ENCODE peak calls at places on chromosomes 3 and 15, in nine cellular contexts. A is B cell; N is EH; R is adipocyte; U is ELF-1; T is T1000; Y is pancreas; K is lung microvascular endothelial cell; O is activated T-helper 1 cell treated with anti-CD3 and anti-CD28 coated beads, Interleukin-2, amount 50 U/mL, for 16 hours. W is an unnamed sample.

GRCh38 chr15:25743160-25743908 is 119.8 kb downstream of the ATP10A start:
- DNase-seq in A (no peak), N (no peak), R (no peak), U (no peak), T (no peak), Y (no peak), K (no peak), O (no peak), W (no peak)

GRCh38 chr3:120637836-120638559 is 41.9 kb downstream of the NDUFB4 start:
- DNase-seq in A (no peak), N (no peak), R (no peak), U (no peak), T (no peak), Y (no peak), K (no peak), O (no peak), W (no peak)

GRCh38 chr15:68995754-68996141 is 18.7 kb upstream of the NOX5 start:
- DNase-seq in A (no peak), N (no peak), R (no peak), U (no peak), T (no peak), Y (no peak), K (no peak), O (no peak), W (no peak)

GRCh38 chr3:124545891-124546290 is 184.4 kb upstream of the UMPS start:
- DNase-seq in A (no peak), N (no peak), R (no peak), U (no peak), T (no peak), Y (no peak), K (no peak), O (no peak), W (no peak)

GRCh38 chr3:145767909-145768308 is 393.1 kb downstream of the PLOD2 start:
- DNase-seq in A (no peak), N (no peak), R (peak), U (no peak), T (no peak), Y (no peak), K (peak), O (no peak), W (no peak)

GRCh38 chr15:78216276-78217229 is 17.8 kb downstream of the ACSBG1 start:
- DNase-seq in A (no peak), N (peak), R (peak), U (no peak), T (no peak), Y (peak), K (no peak), O (no peak), W (no peak)

GRCh38 chr3:65751123-65751700 is 287.5 kb downstream of the MAGI1 start:
- DNase-seq in A (peak), N (peak), R (peak), U (peak), T (no peak), Y (peak), K (peak), O (no peak), W (no peak)

GRCh38 chr3:3666664-3667063 is 132.6 kb upstream of the LRRN1 start:
- DNase-seq in A (peak), N (no peak), R (no peak), U (no peak), T (no peak), Y (no peak), K (no peak), O (no peak), W (peak)

GRCh38 chr3:106566277-106566676 is 697.5 kb upstream of the CBLB start:
- DNase-seq in A (peak), N (no peak), R (no peak), U (peak), T (no peak), Y (no peak), K (peak), O (no peak), W (peak)

GRCh38 chr3:122410639-122411038 is 5.2 kb downstream of the WDR5B start:
- DNase-seq in A (no peak), N (no peak), R (no peak), U (no peak), T (no peak), Y (no peak), K (no peak), O (no peak), W (no peak)

GRCh38 chr3:8848696-8849131 is 79.3 kb upstream of the OXTR start:
- DNase-seq in A (no peak), N (peak), R (peak), U (no peak), T (peak), Y (no peak), K (peak), O (no peak), W (no peak)

GRCh38 chr3:66486187-66486586 is 14.6 kb downstream of the LRIG1 start:
- DNase-seq in A (no peak), N (peak), R (no peak), U (no peak), T (no peak), Y (no peak), K (no peak), O (no peak), W (no peak)

GRCh38 chr3:181417748-181418147 is 294.0 kb upstream of the SOX2 start:
- DNase-seq in A (no peak), N (no peak), R (no peak), U (peak), T (no peak), Y (no peak), K (no peak), O (no peak), W (no peak)

GRCh38 chr15:87213646-87214045 is 1042.9 kb downstream of the NTRK3 start:
- DNase-seq in A (no peak), N (no peak), R (no peak), U (no peak), T (no peak), Y (no peak), K (no peak), O (no peak), W (no peak)

GRCh38 chr15:101723161-101723873 is 956 bp downstream of the TARS3 start:
- DNase-seq in A (peak), N (peak), R (peak), U (peak), T (no peak), Y (no peak), K (peak), O (no peak), W (peak)

GRCh38 chr3:55780913-55781312 is 293.8 kb upstream of the WNT5A start:
- DNase-seq in A (no peak), N (no peak), R (no peak), U (no peak), T (no peak), Y (no peak), K (no peak), O (no peak), W (no peak)

GRCh38 chr3:45064512-45065372 is 38.6 kb downstream of the CLEC3B start:
- DNase-seq in A (no peak), N (peak), R (no peak), U (no peak), T (peak), Y (no peak), K (peak), O (no peak), W (no peak)

GRCh38 chr15:57680021-57680420 is 26.5 kb upstream of the POLR2M start:
- DNase-seq in A (no peak), N (peak), R (peak), U (no peak), T (no peak), Y (no peak), K (no peak), O (no peak), W (no peak)

GRCh38 chr3:161310649-161311423 is 60.5 kb downstream of the SPTSSB start:
- DNase-seq in A (no peak), N (no peak), R (no peak), U (no peak), T (no peak), Y (no peak), K (no peak), O (no peak), W (peak)

GRCh38 chr3:120170223-120170622 is 76.0 kb upstream of the GSK3B start:
- DNase-seq in A (no peak), N (peak), R (peak), U (no peak), T (peak), Y (no peak), K (no peak), O (no peak), W (no peak)

GRCh38 chr15:100760357-100760903 is 119.2 kb upstream of the ALDH1A3 start:
- DNase-seq in A (no peak), N (no peak), R (no peak), U (no peak), T (no peak), Y (no peak), K (no peak), O (no peak), W (no peak)

GRCh38 chr3:86794336-86795065 is 196.4 kb downstream of the VGLL3 start:
- DNase-seq in A (no peak), N (peak), R (peak), U (no peak), T (no peak), Y (no peak), K (no peak), O (no peak), W (no peak)

GRCh38 chr3:128726691-128727031 is 678 bp downstream of the RAB7A start:
- DNase-seq in A (peak), N (peak), R (peak), U (peak), T (peak), Y (no peak), K (peak), O (no peak), W (no peak)

GRCh38 chr3:46017720-46018119 is 9.6 kb downstream of the XCR1 start:
- DNase-seq in A (no peak), N (peak), R (peak), U (no peak), T (no peak), Y (no peak), K (no peak), O (no peak), W (no peak)

GRCh38 chr3:99920530-99921376 is 103.1 kb downstream of the CMSS1 start:
- DNase-seq in A (peak), N (peak), R (peak), U (no peak), T (no peak), Y (peak), K (peak), O (no peak), W (no peak)

GRCh38 chr3:25235471-25235870 is 192.6 kb upstream of the RARB start:
- DNase-seq in A (no peak), N (peak), R (peak), U (no peak), T (no peak), Y (no peak), K (no peak), O (no peak), W (no peak)

GRCh38 chr3:148366743-148367410 is 330.8 kb upstream of the AGTR1 start:
- DNase-seq in A (no peak), N (peak), R (peak), U (no peak), T (no peak), Y (no peak), K (no peak), O (no peak), W (no peak)

GRCh38 chr15:55819397-55820034 is 76.6 kb upstream of the PRTG start:
- DNase-seq in A (no peak), N (no peak), R (no peak), U (no peak), T (no peak), Y (no peak), K (no peak), O (no peak), W (no peak)

GRCh38 chr3:196694202-196694638 is 17.8 kb downstream of the CEP19 start:
- DNase-seq in A (peak), N (peak), R (peak), U (no peak), T (no peak), Y (no peak), K (peak), O (no peak), W (no peak)

GRCh38 chr3:150331978-150332568 is 76.0 kb upstream of the TSC22D2 start:
- DNase-seq in A (no peak), N (no peak), R (no peak), U (no peak), T (no peak), Y (no peak), K (peak), O (no peak), W (no peak)

GRCh38 chr3:13598926-13599886 is 50.3 kb downstream of the FBLN2 start:
- DNase-seq in A (no peak), N (peak), R (peak), U (no peak), T (peak), Y (peak), K (no peak), O (no peak), W (no peak)

GRCh38 chr15:43648649-43649429 is at the start of gene CATSPER2:
- DNase-seq in A (no peak), N (no peak), R (no peak), U (no peak), T (no peak), Y (no peak), K (no peak), O (no peak), W (no peak)

GRCh38 chr3:4824948-4825325 is 154.3 kb upstream of the BHLHE40 start:
- DNase-seq in A (no peak), N (peak), R (peak), U (no peak), T (peak), Y (no peak), K (no peak), O (no peak), W (no peak)

GRCh38 chr3:97835761-97836160 is 13.9 kb downstream of the CRYBG3 start:
- DNase-seq in A (no peak), N (peak), R (no peak), U (no peak), T (no peak), Y (no peak), K (no peak), O (no peak), W (no peak)

GRCh38 chr3:111283165-111283564 is 211.5 kb downstream of the NECTIN3 start:
- DNase-seq in A (no peak), N (no peak), R (no peak), U (no peak), T (no peak), Y (no peak), K (no peak), O (no peak), W (no peak)

GRCh38 chr3:171132873-171133272 is 106.4 kb upstream of the SLC2A2 start:
- DNase-seq in A (no peak), N (peak), R (peak), U (no peak), T (peak), Y (no peak), K (no peak), O (no peak), W (no peak)

W was measured in GM19239.